ENCODE peak calls at places on chromosome 12, in five cellular contexts. W is GM13976, G is lower lobe of right lung, Y is heart left ventricle, N is uterus. C is an unnamed sample.
A peak's percentile ranks its signal among the peaks of the same experiment; 100 is the strongest.

GRCh38 chr12:94039914-94040313 is 108.5 kb upstream of the PLXNC1 start:
- DNase-seq in W (no peak), G (no peak), Y (no peak), N (no peak), C (no peak)

GRCh38 chr12:88145567-88146347 is 3.6 kb downstream of the TMTC3 start:
- DNase-seq in W (no peak), G (no peak), Y (no peak), N (no peak), C (no peak)

GRCh38 chr12:1927751-1928351 is 9.4 kb upstream of the CACNA2D4 start:
- DNase-seq in W (no peak), G (peak; percentile 28), Y (peak; percentile 92), N (peak; percentile 13), C (no peak)

GRCh38 chr12:490260-490659 is 30.5 kb downstream of the B4GALNT3 start:
- DNase-seq in W (no peak), G (no peak), Y (no peak), N (no peak), C (no peak)

GRCh38 chr12:160858-161257 is 53.1 kb downstream of the SLC6A12 start:
- DNase-seq in W (no peak), G (no peak), Y (no peak), N (no peak), C (no peak)

GRCh38 chr12:77118696-77119095 is 53.3 kb upstream of the E2F7 start:
- DNase-seq in W (no peak), G (no peak), Y (no peak), N (no peak), C (no peak)

GRCh38 chr12:115998119-115998633 is 279.3 kb downstream of the MED13L start:
- DNase-seq in W (peak; percentile 49), G (no peak), Y (no peak), N (no peak), C (peak; percentile 37)

GRCh38 chr12:47714823-47715386 is 9.1 kb upstream of the RPAP3 start:
- DNase-seq in W (no peak), G (no peak), Y (no peak), N (no peak), C (no peak)

GRCh38 chr12:82517027-82517426 is 158.7 kb downstream of the METTL25 start:
- DNase-seq in W (no peak), G (no peak), Y (no peak), N (no peak), C (peak; percentile 6)

GRCh38 chr12:62803756-62804155 is 131.2 kb downstream of the PPM1H start:
- DNase-seq in W (no peak), G (no peak), Y (no peak), N (no peak), C (no peak)

GRCh38 chr12:123264642-123265041 is 7.0 kb downstream of the CDK2AP1 start:
- DNase-seq in W (peak; percentile 58), G (no peak), Y (no peak), N (no peak), C (peak; percentile 46)

GRCh38 chr12:116153983-116154382 is 123.5 kb downstream of the MED13L start:
- DNase-seq in W (no peak), G (no peak), Y (no peak), N (no peak), C (no peak)

GRCh38 chr12:111546171-111546570 is 52.9 kb downstream of the ATXN2 start:
- DNase-seq in W (no peak), G (no peak), Y (no peak), N (no peak), C (no peak)

GRCh38 chr12:68580911-68581310 is 29.8 kb upstream of the RAP1B start:
- DNase-seq in W (no peak), G (no peak), Y (no peak), N (no peak), C (no peak)

GRCh38 chr12:100593490-100593889 is 20.0 kb downstream of the GAS2L3 start:
- DNase-seq in W (no peak), G (no peak), Y (no peak), N (no peak), C (no peak)

GRCh38 chr12:91424506-91424905 is 241.9 kb upstream of the DCN start:
- DNase-seq in W (no peak), G (no peak), Y (no peak), N (no peak), C (no peak)

GRCh38 chr12:121893901-121894540 is 5.4 kb downstream of the PSMD9 start:
- DNase-seq in W (no peak), G (no peak), Y (no peak), N (no peak), C (no peak)

GRCh38 chr12:88458327-88458726 is 121.9 kb downstream of the KITLG start:
- DNase-seq in W (no peak), G (no peak), Y (no peak), N (no peak), C (no peak)

GRCh38 chr12:65609359-65609771 is 214.9 kb upstream of the HMGA2 start:
- DNase-seq in W (no peak), G (no peak), Y (no peak), N (no peak), C (no peak)

GRCh38 chr12:21248679-21249078 is 86.0 kb downstream of the SLCO1A2 start:
- DNase-seq in W (peak; percentile 5), G (no peak), Y (no peak), N (no peak), C (no peak)

GRCh38 chr12:70351076-70351475 is 15.0 kb upstream of the KCNMB4 start:
- DNase-seq in W (no peak), G (no peak), Y (no peak), N (no peak), C (no peak)

GRCh38 chr12:62679569-62679968 is 212.9 kb downstream of the MON2 start:
- DNase-seq in W (no peak), G (no peak), Y (no peak), N (no peak), C (no peak)

GRCh38 chr12:120381752-120382419 is 12.9 kb upstream of the MSI1 start:
- DNase-seq in W (no peak), G (no peak), Y (no peak), N (no peak), C (no peak)

GRCh38 chr12:7190268-7191055 is 976 bp downstream of the PEX5 start:
- DNase-seq in W (peak; percentile 38), G (peak; percentile 58), Y (no peak), N (peak; percentile 39), C (no peak)

GRCh38 chr12:25958254-25959068 is at the start of gene RASSF8:
- DNase-seq in W (peak; percentile 83), G (peak; percentile 79), Y (peak; percentile 80), N (peak; percentile 72), C (peak; percentile 78)

GRCh38 chr12:116590561-116590960 is 31.4 kb downstream of the MAP1LC3B2 start:
- DNase-seq in W (no peak), G (no peak), Y (no peak), N (no peak), C (no peak)

GRCh38 chr12:75710361-75711069 is 199.1 kb upstream of the KRR1 start:
- DNase-seq in W (no peak), G (no peak), Y (no peak), N (no peak), C (no peak)
- TF ChIP-seq CTCF in W (no peak), G (no peak), Y (no peak), N (no peak), C (no peak)

DNA sequence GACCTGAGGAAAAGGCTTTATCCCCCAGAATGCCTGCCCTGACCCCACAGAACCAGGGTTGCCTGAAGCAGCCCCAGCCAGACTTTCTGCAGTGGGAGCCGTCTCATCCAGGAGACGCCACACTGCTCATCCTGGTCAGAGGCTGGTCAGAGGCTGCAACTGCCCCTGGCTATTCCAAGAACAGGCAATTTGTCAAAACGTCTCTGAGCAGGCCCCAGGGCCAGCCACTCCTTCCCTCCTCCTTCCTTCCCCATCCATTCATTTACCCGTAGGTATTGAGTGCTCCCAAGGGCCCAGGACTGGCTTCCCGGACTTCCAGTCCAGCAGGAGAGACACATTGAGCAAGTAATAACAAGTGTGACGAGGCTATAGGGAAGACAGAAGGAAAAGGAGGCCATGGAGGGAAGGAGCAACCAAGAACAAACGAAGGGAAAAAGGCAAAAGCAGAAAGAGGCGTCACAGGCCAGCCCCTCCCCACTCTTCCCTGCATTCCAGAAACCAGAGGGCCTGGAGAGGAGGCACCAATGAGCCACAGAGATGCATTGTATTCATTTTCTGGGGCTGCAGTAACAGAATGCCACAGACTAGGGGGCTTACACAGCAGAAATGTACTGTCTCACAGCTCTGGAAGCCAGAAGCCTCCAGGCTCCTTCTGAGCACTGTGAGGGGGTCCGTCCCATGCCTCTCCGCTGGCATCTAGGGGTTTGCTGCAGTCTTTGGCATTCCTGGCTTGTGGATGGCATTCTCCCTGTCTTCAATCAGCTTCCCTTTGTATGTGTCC is 21.0 kb upstream of the CD9 start:
- DNase-seq in W (no peak), G (no peak), Y (no peak), N (no peak), C (no peak)
- TF ChIP-seq CTCF in W (no peak), G (no peak), Y (no peak), N (peak; percentile 20), C (no peak)

DNA sequence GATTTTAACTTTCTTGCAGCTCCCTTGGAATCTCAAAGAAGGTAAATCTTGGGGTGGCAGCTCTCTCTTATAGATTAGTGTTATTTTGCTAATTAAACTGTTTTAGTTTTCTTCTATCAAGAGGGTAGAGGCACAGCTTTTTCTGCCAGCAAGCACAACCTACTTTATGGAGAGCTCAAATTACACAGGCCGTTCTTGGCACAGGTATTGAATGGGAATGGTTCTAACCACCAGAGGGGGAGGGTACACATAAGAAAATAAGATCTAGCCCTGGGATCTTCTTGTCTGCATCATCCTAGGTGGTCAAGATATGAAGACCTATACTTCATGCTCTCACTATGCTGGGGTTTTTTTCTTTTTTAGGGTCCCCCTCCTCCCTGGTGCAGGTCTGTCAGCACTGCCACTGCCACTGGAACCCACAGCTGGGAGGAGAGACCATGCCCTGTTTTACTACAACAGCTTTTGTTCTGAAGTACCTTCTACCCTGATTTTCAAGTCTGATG is 48.6 kb upstream of the STAC3 start:
- DNase-seq in W (no peak), G (no peak), Y (no peak), N (no peak), C (no peak)
- TF ChIP-seq CTCF in W (no peak), G (no peak), Y (no peak), N (no peak), C (no peak)

GRCh38 chr12:109899783-109900751 is at the start of gene TCHP:
- DNase-seq in W (peak; percentile 90), G (peak; percentile 91), Y (peak; percentile 89), N (peak; percentile 79), C (peak; percentile 89)
- TF ChIP-seq CTCF in W (peak; percentile 54), G (peak; percentile 38), Y (no peak), N (peak; percentile 29), C (peak; percentile 50)

DNA sequence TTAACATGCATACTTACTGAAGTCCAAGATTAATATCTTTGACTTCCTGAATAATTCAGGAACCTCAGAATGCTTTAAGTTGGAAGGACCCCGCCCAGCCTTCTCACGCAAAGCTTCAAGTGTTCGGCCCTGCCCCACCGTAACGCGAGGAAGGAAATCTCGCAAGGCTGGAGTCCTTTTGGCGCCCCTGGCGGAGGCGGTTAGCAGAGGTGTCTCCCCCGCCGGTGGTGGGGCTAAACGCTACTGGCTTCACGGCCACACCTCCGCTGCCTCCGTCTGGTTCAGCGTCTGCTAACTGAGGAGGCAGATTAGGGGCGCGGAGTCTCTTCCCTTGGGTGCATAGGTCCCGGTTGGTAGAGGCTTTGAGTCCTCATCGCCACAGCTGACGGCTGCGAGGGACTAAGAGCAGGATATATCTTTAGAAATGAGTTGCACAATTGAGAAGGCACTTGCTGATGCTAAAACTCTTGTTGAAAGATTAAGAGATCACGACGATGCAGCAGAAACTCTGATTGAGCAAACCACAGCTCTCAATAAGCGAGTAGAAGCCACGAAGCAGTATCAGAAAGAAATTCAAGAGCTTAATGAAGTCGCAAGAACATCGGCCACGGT is 21.9 kb downstream of the SPATS2 start:
- DNase-seq in W (no peak), G (peak; percentile 79), Y (no peak), N (no peak), C (peak; percentile 45)
- TF ChIP-seq CTCF in W (peak; percentile 22), G (peak; percentile 38), Y (peak; percentile 18), N (no peak), C (peak; percentile 27)